ENCODE peak calls at places on chromosome 2, in six cellular contexts. W is stimulated activated CD8-positive, alpha-beta memory T cell treated with anti-CD3 and anti-CD28 coated beads, Interleukin-7, amount 100 ng/mL, for 1 hour; A is uterus; C is Right ventricle myocardium superior; J is NCI-H2171; D is activated naive CD4-positive, alpha-beta T cell treated with Interleukin-2 at 50 U/mL for 16 hours. R is an unnamed sample.

GRCh38 chr2:27667439-27667838 is 3.8 kb downstream of the SLC4A1AP start:
- DNase-seq in W (no peak), A (no peak), C (no peak), J (no peak), D (no peak), R (no peak)

GRCh38 chr2:217943379-217944321 is 59.1 kb downstream of the TNS1 start:
- DNase-seq in W (no peak), A (peak), C (peak), J (peak), D (no peak), R (peak)

GRCh38 chr2:130853391-130853790 is 16.7 kb downstream of the ARHGEF4 start:
- DNase-seq in W (no peak), A (no peak), C (peak), J (no peak), D (no peak), R (no peak)

GRCh38 chr2:10482979-10483378 is 34.9 kb upstream of the ODC1 start:
- DNase-seq in W (no peak), A (no peak), C (no peak), J (no peak), D (no peak), R (no peak)

GRCh38 chr2:12116228-12116750 is 369.9 kb downstream of the LPIN1 start:
- DNase-seq in W (no peak), A (no peak), C (no peak), J (peak), D (no peak), R (no peak)

GRCh38 chr2:40760071-40760666 is 308.3 kb upstream of the SLC8A1 start:
- DNase-seq in W (no peak), A (peak), C (no peak), J (no peak), D (no peak), R (no peak)

GRCh38 chr2:28662468-28663095 is 89.0 kb upstream of the PPP1CB start:
- DNase-seq in W (no peak), A (peak), C (no peak), J (no peak), D (no peak), R (no peak)

GRCh38 chr2:127416486-127417001 is 1.7 kb upstream of the PROC start:
- DNase-seq in W (no peak), A (no peak), C (no peak), J (no peak), D (no peak), R (peak)

GRCh38 chr2:241309684-241310117 is 5.8 kb downstream of the HDLBP start:
- DNase-seq in W (peak), A (no peak), C (no peak), J (no peak), D (peak), R (peak)

GRCh38 chr2:240615830-240616547 is 9.3 kb upstream of the GPR35 start:
- DNase-seq in W (no peak), A (peak), C (peak), J (no peak), D (no peak), R (no peak)

GRCh38 chr2:156476516-156477206 is 40.5 kb downstream of the GPD2 start:
- DNase-seq in W (no peak), A (no peak), C (no peak), J (no peak), D (no peak), R (peak)

GRCh38 chr2:20050104-20050711 is 1.2 kb downstream of the LAPTM4A start:
- DNase-seq in W (no peak), A (no peak), C (no peak), J (peak), D (peak), R (peak)

GRCh38 chr2:218734190-218734975 is 23.7 kb downstream of the TTLL4 start:
- DNase-seq in W (no peak), A (no peak), C (no peak), J (no peak), D (no peak), R (no peak)

GRCh38 chr2:3780477-3781402 is 77.4 kb downstream of the DCDC2C start:
- DNase-seq in W (peak), A (peak), C (peak), J (peak), D (peak), R (peak)

R was measured in activated CD4-positive, alpha-beta memory T cell treated with anti-CD3 and anti-CD28 coated beads for 36 hours.